ENCODE peak calls at places on chromosomes 4 and X, in six cellular contexts. One of them, this sample, is unnamed.

GRCh38 chr4:169540774-169541173 is 71.6 kb downstream of the NEK1 start:
- DNase-seq in K562: no peak
- DNase-seq in endothelial cell of umbilical vein: no peak
- DNase-seq in A549: no peak
- DNase-seq in HepG2: no peak
- DNase-seq in GM12878: no peak
- DNase-seq in this sample: no peak

GRCh38 chr4:1623821-1624518 is 60.1 kb downstream of the FAM53A start:
- DNase-seq in K562: no peak
- DNase-seq in endothelial cell of umbilical vein: no peak
- DNase-seq in A549: no peak
- DNase-seq in HepG2: no peak
- DNase-seq in GM12878: no peak
- DNase-seq in this sample: no peak

GRCh38 chrX:65586491-65586890 is 51.9 kb upstream of the LAS1L start:
- DNase-seq in K562: no peak
- DNase-seq in endothelial cell of umbilical vein: no peak
- DNase-seq in A549: no peak
- DNase-seq in HepG2: no peak
- DNase-seq in GM12878: no peak
- DNase-seq in this sample: no peak

GRCh38 chr4:2823671-2824328 is 19.8 kb upstream of the ADD1 start:
- DNase-seq in K562: no peak
- DNase-seq in endothelial cell of umbilical vein: no peak
- DNase-seq in A549: no peak
- DNase-seq in HepG2: no peak
- DNase-seq in GM12878: no peak
- DNase-seq in this sample: no peak

GRCh38 chr4:2400841-2401609 is 17.4 kb downstream of the ZFYVE28 start:
- DNase-seq in K562: no peak
- DNase-seq in endothelial cell of umbilical vein: no peak
- DNase-seq in A549: no peak
- DNase-seq in HepG2: no peak
- DNase-seq in GM12878: no peak
- DNase-seq in this sample: no peak

GRCh38 chr4:173231916-173232315 is 63.3 kb downstream of the GALNT7 start:
- DNase-seq in K562: peak
- DNase-seq in endothelial cell of umbilical vein: peak
- DNase-seq in A549: peak
- DNase-seq in HepG2: no peak
- DNase-seq in GM12878: no peak
- DNase-seq in this sample: peak

GRCh38 chr4:173666-174314 is 49.5 kb downstream of the ZNF718 start:
- DNase-seq in K562: no peak
- DNase-seq in endothelial cell of umbilical vein: no peak
- DNase-seq in A549: no peak
- DNase-seq in HepG2: no peak
- DNase-seq in GM12878: no peak
- DNase-seq in this sample: no peak

GRCh38 chrX:149512225-149512885 is 7.2 kb upstream of the IDS start:
- DNase-seq in K562: peak
- DNase-seq in endothelial cell of umbilical vein: peak
- DNase-seq in A549: peak
- DNase-seq in HepG2: peak
- DNase-seq in GM12878: peak
- DNase-seq in this sample: peak

GRCh38 chr4:173538148-173538902 is 8.3 kb upstream of the HAND2 start:
- DNase-seq in K562: no peak
- DNase-seq in endothelial cell of umbilical vein: no peak
- DNase-seq in A549: no peak
- DNase-seq in HepG2: no peak
- DNase-seq in GM12878: no peak
- DNase-seq in this sample: peak

GRCh38 chr4:21790437-21791029 is 158.0 kb downstream of the KCNIP4 start:
- DNase-seq in K562: peak
- DNase-seq in endothelial cell of umbilical vein: peak
- DNase-seq in A549: peak
- DNase-seq in HepG2: no peak
- DNase-seq in GM12878: no peak
- DNase-seq in this sample: peak

GRCh38 chrX:134469481-134469880 is 9.5 kb downstream of the HPRT1 start:
- DNase-seq in K562: no peak
- DNase-seq in endothelial cell of umbilical vein: peak
- DNase-seq in A549: no peak
- DNase-seq in HepG2: no peak
- DNase-seq in GM12878: no peak
- DNase-seq in this sample: peak

GRCh38 chr4:123832173-123833026 is 435.8 kb downstream of the SPRY1 start:
- DNase-seq in K562: no peak
- DNase-seq in endothelial cell of umbilical vein: peak
- DNase-seq in A549: no peak
- DNase-seq in HepG2: no peak
- DNase-seq in GM12878: no peak
- DNase-seq in this sample: no peak

GRCh38 chr4:137664055-137664405 is 131.7 kb upstream of the PCDH18 start:
- DNase-seq in K562: no peak
- DNase-seq in endothelial cell of umbilical vein: peak
- DNase-seq in A549: no peak
- DNase-seq in HepG2: no peak
- DNase-seq in GM12878: no peak
- DNase-seq in this sample: no peak
- TF ChIP-seq MYC in K562: no peak
- TF ChIP-seq MYC in endothelial cell of umbilical vein: no peak
- TF ChIP-seq MYC in A549: no peak
- TF ChIP-seq MYC in HepG2: no peak
- TF ChIP-seq MYC in GM12878: no peak
- TF ChIP-seq MYC in this sample: no peak

GRCh38 chr4:122341906-122342305 is 36.9 kb upstream of the ADAD1 start:
- DNase-seq in K562: no peak
- DNase-seq in endothelial cell of umbilical vein: no peak
- DNase-seq in A549: peak
- DNase-seq in HepG2: no peak
- DNase-seq in GM12878: no peak
- DNase-seq in this sample: peak
- TF ChIP-seq MYC in K562: no peak
- TF ChIP-seq MYC in endothelial cell of umbilical vein: no peak
- TF ChIP-seq MYC in A549: no peak
- TF ChIP-seq MYC in HepG2: no peak
- TF ChIP-seq MYC in GM12878: no peak
- TF ChIP-seq MYC in this sample: no peak

GRCh38 chrX:130082244-130083106 is 27.8 kb downstream of the ELF4 start:
- DNase-seq in K562: peak
- DNase-seq in endothelial cell of umbilical vein: no peak
- DNase-seq in A549: no peak
- DNase-seq in HepG2: no peak
- DNase-seq in GM12878: no peak
- DNase-seq in this sample: peak
- TF ChIP-seq MYC in K562: peak
- TF ChIP-seq MYC in endothelial cell of umbilical vein: no peak
- TF ChIP-seq MYC in A549: no peak
- TF ChIP-seq MYC in HepG2: no peak
- TF ChIP-seq MYC in GM12878: no peak
- TF ChIP-seq MYC in this sample: no peak

GRCh38 chr4:186190456-186191265 is 706 bp upstream of the CYP4V2 start:
- DNase-seq in K562: peak
- DNase-seq in endothelial cell of umbilical vein: no peak
- DNase-seq in A549: no peak
- DNase-seq in HepG2: no peak
- DNase-seq in GM12878: no peak
- DNase-seq in this sample: peak
- TF ChIP-seq MYC in K562: peak
- TF ChIP-seq MYC in endothelial cell of umbilical vein: no peak
- TF ChIP-seq MYC in A549: no peak
- TF ChIP-seq MYC in HepG2: no peak
- TF ChIP-seq MYC in GM12878: no peak
- TF ChIP-seq MYC in this sample: peak

DNA sequence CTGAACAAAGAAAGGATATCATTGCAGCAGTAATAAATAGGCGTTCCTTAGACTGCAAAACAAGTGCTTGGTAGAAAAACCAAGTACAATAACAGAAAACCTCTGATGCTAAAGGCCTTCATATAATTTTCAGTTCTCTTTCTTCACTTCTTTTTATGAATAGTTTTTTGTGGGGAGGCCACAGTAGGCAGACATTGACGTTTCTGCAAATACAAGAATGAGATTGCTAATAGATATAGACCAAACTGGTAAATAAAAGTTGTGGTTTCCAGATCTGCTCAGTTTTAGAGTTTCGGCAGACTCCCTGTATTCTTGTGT is 57.0 kb upstream of the RAP1GDS1 start:
- DNase-seq in K562: no peak
- DNase-seq in endothelial cell of umbilical vein: no peak
- DNase-seq in A549: no peak
- DNase-seq in HepG2: no peak
- DNase-seq in GM12878: peak
- DNase-seq in this sample: no peak
- TF ChIP-seq MYC in K562: no peak
- TF ChIP-seq MYC in endothelial cell of umbilical vein: no peak
- TF ChIP-seq MYC in A549: no peak
- TF ChIP-seq MYC in HepG2: no peak
- TF ChIP-seq MYC in GM12878: no peak
- TF ChIP-seq MYC in this sample: no peak

GRCh38 chrX:133454525-133455323 is 39.4 kb upstream of the GPC4 start:
- DNase-seq in K562: no peak
- DNase-seq in endothelial cell of umbilical vein: no peak
- DNase-seq in A549: no peak
- DNase-seq in HepG2: no peak
- DNase-seq in GM12878: no peak
- DNase-seq in this sample: no peak
- TF ChIP-seq MYC in K562: no peak
- TF ChIP-seq MYC in endothelial cell of umbilical vein: no peak
- TF ChIP-seq MYC in A549: no peak
- TF ChIP-seq MYC in HepG2: no peak
- TF ChIP-seq MYC in GM12878: no peak
- TF ChIP-seq MYC in this sample: no peak

GRCh38 chr4:35966558-35966957 is 277.8 kb downstream of the ARAP2 start:
- DNase-seq in K562: no peak
- DNase-seq in endothelial cell of umbilical vein: no peak
- DNase-seq in A549: no peak
- DNase-seq in HepG2: no peak
- DNase-seq in GM12878: no peak
- DNase-seq in this sample: no peak

GRCh38 chr4:35965300-35965699 is 279.0 kb downstream of the ARAP2 start:
- DNase-seq in K562: no peak
- DNase-seq in endothelial cell of umbilical vein: no peak
- DNase-seq in A549: no peak
- DNase-seq in HepG2: no peak
- DNase-seq in GM12878: no peak
- DNase-seq in this sample: no peak

GRCh38 chr4:35963969-35964515 is 280.3 kb downstream of the ARAP2 start:
- DNase-seq in K562: no peak
- DNase-seq in endothelial cell of umbilical vein: no peak
- DNase-seq in A549: no peak
- DNase-seq in HepG2: no peak
- DNase-seq in GM12878: no peak
- DNase-seq in this sample: no peak

DNA sequence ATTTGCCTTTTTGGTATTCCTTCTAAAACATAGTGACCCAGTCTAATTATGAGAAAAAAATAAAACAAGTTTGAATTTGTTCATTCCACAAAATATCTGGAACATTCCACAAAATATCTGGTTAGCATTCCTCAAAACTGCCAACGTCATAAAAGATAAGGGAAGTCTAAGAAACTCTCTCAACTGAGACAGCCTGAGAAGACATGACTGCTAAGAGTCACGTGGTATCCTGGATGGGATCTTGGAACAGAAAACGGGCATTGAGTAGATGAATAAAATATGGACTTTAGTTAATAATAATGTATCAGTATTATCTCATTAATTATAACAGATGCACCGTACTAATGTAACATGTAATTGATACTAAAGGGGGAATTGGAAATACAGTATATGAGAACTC is 280.9 kb downstream of the ARAP2 start:
- DNase-seq in K562: no peak
- DNase-seq in endothelial cell of umbilical vein: no peak
- DNase-seq in A549: no peak
- DNase-seq in HepG2: no peak
- DNase-seq in GM12878: no peak
- DNase-seq in this sample: no peak
- TF ChIP-seq MYC in K562: no peak
- TF ChIP-seq MYC in endothelial cell of umbilical vein: no peak
- TF ChIP-seq MYC in A549: no peak
- TF ChIP-seq MYC in HepG2: no peak
- TF ChIP-seq MYC in GM12878: no peak
- TF ChIP-seq MYC in this sample: no peak

GRCh38 chr4:152962160-152962559 is 26.0 kb downstream of the FHDC1 start:
- DNase-seq in K562: no peak
- DNase-seq in endothelial cell of umbilical vein: no peak
- DNase-seq in A549: no peak
- DNase-seq in HepG2: no peak
- DNase-seq in GM12878: no peak
- DNase-seq in this sample: no peak
- TF ChIP-seq MYC in K562: no peak
- TF ChIP-seq MYC in endothelial cell of umbilical vein: no peak
- TF ChIP-seq MYC in A549: no peak
- TF ChIP-seq MYC in HepG2: no peak
- TF ChIP-seq MYC in GM12878: no peak
- TF ChIP-seq MYC in this sample: no peak

This sample was measured in NB4.